ENCODE peak calls at places on chromosomes 6 and 20, in six cellular contexts. D, E, T, B, W and H are unnamed samples.

GRCh38 chr6:142913511-142914047 is 31.4 kb downstream of the HIVEP2 start:
- DNase-seq in B (no peak), D (no peak), T (no peak), E (no peak), W (no peak), H (no peak)

GRCh38 chr6:164741938-164742451 is 567.4 kb downstream of the C6orf118 start:
- DNase-seq in D (no peak), B (no peak), W (no peak), E (no peak), T (no peak), H (no peak)

GRCh38 chr6:170205126-170205525 is 85.8 kb downstream of the DLL1 start:
- DNase-seq in T (no peak), W (no peak), E (no peak), B (no peak), D (no peak), H (no peak)

GRCh38 chr6:89140347-89141159 is 5.3 kb upstream of the PM20D2 start:
- DNase-seq in B (no peak), W (no peak), E (no peak), D (no peak), T (peak), H (no peak)

GRCh38 chr6:125432014-125432413 is 130.2 kb upstream of the HDDC2 start:
- DNase-seq in E (no peak), T (no peak), D (no peak), W (no peak), B (no peak), H (no peak)

GRCh38 chr6:150667977-150668716 is 68.5 kb downstream of the PLEKHG1 start:
- DNase-seq in W (peak), D (no peak), B (peak), E (no peak), T (peak), H (peak)

GRCh38 chr20:63267681-63268080 is 4.9 kb upstream of the ARFGAP1 start:
- DNase-seq in B (no peak), E (no peak), T (no peak), W (no peak), D (no peak), H (no peak)

GRCh38 chr6:163711071-163711470 is 296.6 kb downstream of the QKI start:
- DNase-seq in W (no peak), T (no peak), B (no peak), D (no peak), E (no peak), H (no peak)

GRCh38 chr6:82680192-82680591 is 316.6 kb downstream of the TPBG start:
- DNase-seq in T (no peak), W (no peak), D (no peak), E (no peak), B (no peak), H (no peak)

GRCh38 chr6:109308018-109308492 is 74.2 kb downstream of the CD164 start:
- DNase-seq in E (no peak), D (no peak), W (no peak), B (no peak), T (peak), H (no peak)

GRCh38 chr6:158150701-158151100 is 17.4 kb downstream of the SERAC1 start:
- DNase-seq in W (no peak), D (no peak), E (no peak), T (peak), B (no peak), H (no peak)

GRCh38 chr20:59016795-59017492 is 2.3 kb upstream of the TUBB1 start:
- DNase-seq in E (no peak), W (no peak), D (no peak), B (no peak), T (peak), H (no peak)

GRCh38 chr20:24357169-24357568 is 112.3 kb upstream of the SYNDIG1 start:
- DNase-seq in B (no peak), E (no peak), T (no peak), W (no peak), D (peak), H (no peak)

GRCh38 chr6:3355011-3355357 is 96.2 kb downstream of the PSMG4 start:
- DNase-seq in D (no peak), W (no peak), T (no peak), E (no peak), B (no peak), H (no peak)

GRCh38 chr6:149457316-149457884 is 27.4 kb downstream of the ZC3H12D start:
- DNase-seq in E (no peak), T (no peak), W (no peak), B (no peak), D (no peak), H (no peak)

GRCh38 chr6:118309337-118310093 is 238.6 kb upstream of the PLN start:
- DNase-seq in T (no peak), D (no peak), B (no peak), E (no peak), W (no peak), H (no peak)

GRCh38 chr20:60957621-60958020 is 294.4 kb upstream of the CDH4 start:
- DNase-seq in T (no peak), D (no peak), B (no peak), W (no peak), E (no peak), H (no peak)

GRCh38 chr20:5608448-5609161 is 141.6 kb upstream of the SHLD1 start:
- DNase-seq in D (no peak), B (no peak), W (no peak), T (peak), E (no peak), H (no peak)

GRCh38 chr6:104305206-104305605 is 554.5 kb downstream of the HACE1 start:
- DNase-seq in E (no peak), W (no peak), D (no peak), B (no peak), T (no peak), H (no peak)

GRCh38 chr20:53829706-53830521 is 236.3 kb upstream of the ZNF217 start:
- DNase-seq in T (peak), E (no peak), B (no peak), W (no peak), D (no peak), H (no peak)

GRCh38 chr6:107843400-107843799 is 19.3 kb upstream of the SCML4 start:
- DNase-seq in T (no peak), D (no peak), W (no peak), E (no peak), B (no peak), H (no peak)

GRCh38 chr6:134402372-134402984 is 84.6 kb upstream of the SGK1 start:
- DNase-seq in E (no peak), D (no peak), W (no peak), B (no peak), T (no peak), H (no peak)

GRCh38 chr20:32129863-32130262 is 20.3 kb downstream of the TM9SF4 start:
- DNase-seq in E (no peak), W (no peak), B (no peak), T (no peak), D (no peak), H (no peak)

GRCh38 chr6:363909-364308 is 27.6 kb upstream of the IRF4 start:
- DNase-seq in T (no peak), B (no peak), D (no peak), W (no peak), E (no peak), H (no peak)

GRCh38 chr6:169669889-169670288 is 31.9 kb downstream of the WDR27 start:
- DNase-seq in T (peak), B (no peak), D (no peak), E (no peak), W (no peak), H (no peak)

GRCh38 chr20:23602699-23603098 is 3.0 kb downstream of the CST9 start:
- DNase-seq in B (no peak), T (no peak), E (no peak), W (no peak), D (no peak), H (no peak)

GRCh38 chr6:15527838-15528617 is 134.8 kb downstream of the DTNBP1 start:
- DNase-seq in T (peak), W (no peak), D (no peak), B (no peak), E (no peak), H (no peak)

GRCh38 chr20:33408716-33409654 is 7.7 kb upstream of the CDK5RAP1 start:
- DNase-seq in D (no peak), T (peak), W (no peak), E (no peak), B (no peak), H (no peak)

GRCh38 chr6:33947047-33947446 is 143.2 kb upstream of the MLN start:
- DNase-seq in W (no peak), T (no peak), E (no peak), D (no peak), B (no peak), H (no peak)

GRCh38 chr20:2208897-2209296 is 86.9 kb upstream of the TGM3 start:
- DNase-seq in T (no peak), W (no peak), D (no peak), B (no peak), E (no peak), H (no peak)

GRCh38 chr6:111050265-111051023 is 36.9 kb upstream of the SLC16A10 start:
- DNase-seq in T (no peak), D (no peak), W (no peak), B (no peak), E (no peak), H (no peak)

GRCh38 chr6:144284753-144285547 is at the start of gene UTRN:
- DNase-seq in T (peak), B (peak), D (no peak), W (peak), E (peak), H (peak)

GRCh38 chr20:32718749-32719348 is 24.4 kb downstream of the COMMD7 start:
- DNase-seq in E (no peak), T (no peak), B (no peak), W (no peak), D (no peak), H (no peak)